ENCODE peak calls at places on chromosomes 2 and 18, in five cellular contexts. N is NCI-H460, Q is type B pancreatic cell, Z is GF-D8, V is NCI-H2107. I is an unnamed sample.

GRCh38 chr2:85741811-85742507 is 11.8 kb upstream of the ATOH8 start:
- DNase-seq in N (peak), Q (no peak), Z (no peak), V (no peak), I (peak)

GRCh38 chr2:135836596-135836995 is 388 bp downstream of the LCT start:
- DNase-seq in N (no peak), Q (no peak), Z (no peak), V (no peak), I (peak)

GRCh38 chr2:159906315-159906714 is 108.3 kb upstream of the CD302 start:
- DNase-seq in N (no peak), Q (no peak), Z (no peak), V (no peak), I (no peak)

GRCh38 chr2:27095745-27096651 is 9.4 kb downstream of the KHK start:
- DNase-seq in N (peak), Q (no peak), Z (no peak), V (no peak), I (peak)

GRCh38 chr2:225824748-225825449 is 425.4 kb downstream of the NYAP2 start:
- DNase-seq in N (no peak), Q (no peak), Z (no peak), V (no peak), I (no peak)

GRCh38 chr2:134282638-134283400 is 28.9 kb downstream of the MGAT5 start:
- DNase-seq in N (no peak), Q (no peak), Z (no peak), V (no peak), I (no peak)

GRCh38 chr2:217225596-217225995 is 365.7 kb upstream of the TNP1 start:
- DNase-seq in N (no peak), Q (no peak), Z (no peak), V (no peak), I (no peak)

GRCh38 chr18:45441110-45441842 is 174.0 kb upstream of the SLC14A2 start:
- DNase-seq in N (no peak), Q (no peak), Z (no peak), V (no peak), I (no peak)

GRCh38 chr2:84424152-84424551 is 34.9 kb downstream of the SUCLG1 start:
- DNase-seq in N (no peak), Q (no peak), Z (no peak), V (no peak), I (no peak)

GRCh38 chr2:182280128-182280527 is 146.7 kb downstream of the PDE1A start:
- DNase-seq in N (no peak), Q (no peak), Z (no peak), V (no peak), I (no peak)

GRCh38 chr2:239693761-239694415 is 293.1 kb upstream of the HDAC4 start:
- DNase-seq in N (no peak), Q (no peak), Z (no peak), V (no peak), I (no peak)

GRCh38 chr2:161952722-161953322 is 121.2 kb downstream of the DPP4 start:
- DNase-seq in N (no peak), Q (no peak), Z (no peak), V (no peak), I (no peak)

GRCh38 chr2:85769236-85769986 is 15.6 kb downstream of the ATOH8 start:
- DNase-seq in N (no peak), Q (no peak), Z (no peak), V (peak), I (no peak)

GRCh38 chr2:150370600-150370999 is 116.9 kb downstream of the RND3 start:
- DNase-seq in N (no peak), Q (no peak), Z (no peak), V (peak), I (no peak)